ENCODE peak calls at places on chromosomes 1 and 21, in ten cellular contexts. Q is aorta, K is OCI-LY7, X is fibroblast of villous mesenchyme, R is fibroblast of the aortic adventitia, T is epithelial cell of proximal tubule, M is right lobe of liver, L is bronchial epithelial cell, C is brain microvascular endothelial cell, U is GM12864. J is an unnamed sample.

GRCh38 chr1:172761581-172762025 is 102.7 kb downstream of the FASLG start:
- DNase-seq in Q (no peak), K (no peak), X (peak; percentile 49), R (peak; percentile 63), T (no peak), M (no peak), L (peak; percentile 49), C (peak; percentile 26), U (no peak), J (no peak)

GRCh38 chr1:96478228-96478627 is 243.4 kb upstream of the PTBP2 start:
- DNase-seq in Q (no peak), K (no peak), X (no peak), R (no peak), T (no peak), M (no peak), L (no peak), C (no peak), U (no peak), J (no peak)

GRCh38 chr1:116420417-116421200 is 47.6 kb downstream of the ATP1A1 start:
- DNase-seq in Q (no peak), K (no peak), X (no peak), R (no peak), T (no peak), M (no peak), L (peak; percentile 67), C (no peak), U (no peak), J (peak; percentile 49)

GRCh38 chr1:159197767-159198557 is 6.7 kb upstream of the ACKR1 start:
- DNase-seq in Q (peak; percentile 75), K (peak; percentile 68), X (peak; percentile 75), R (peak; percentile 84), T (no peak), M (peak; percentile 46), L (peak; percentile 74), C (peak; percentile 78), U (peak; percentile 25), J (no peak)

GRCh38 chr1:234544094-234544579 is 65.2 kb upstream of the TARBP1 start:
- DNase-seq in Q (peak; percentile 80), K (no peak), X (peak; percentile 100), R (peak; percentile 98), T (peak; percentile 86), M (peak; percentile 66), L (peak; percentile 89), C (peak; percentile 96), U (no peak), J (peak; percentile 77)

GRCh38 chr21:17527240-17527639 is 14.4 kb downstream of the CXADR start:
- DNase-seq in Q (no peak), K (no peak), X (peak; percentile 48), R (peak; percentile 87), T (no peak), M (no peak), L (peak; percentile 75), C (peak; percentile 64), U (no peak), J (no peak)

GRCh38 chr1:155063550-155064108 is at the start of gene EFNA4:
- DNase-seq in Q (peak; percentile 92), K (peak; percentile 93), X (peak; percentile 83), R (peak; percentile 77), T (peak; percentile 27), M (peak; percentile 84), L (peak; percentile 82), C (peak; percentile 76), U (peak; percentile 76), J (peak; percentile 85)

GRCh38 chr1:145858238-145858936 is 494 bp downstream of the PIAS3 start:
- DNase-seq in Q (peak; percentile 74), K (peak; percentile 83), X (peak; percentile 44), R (peak; percentile 34), T (no peak), M (peak; percentile 68), L (peak; percentile 26), C (no peak), U (no peak), J (peak; percentile 81)

GRCh38 chr1:37068897-37069296 is 34.6 kb upstream of the GRIK3 start:
- DNase-seq in Q (no peak), K (no peak), X (no peak), R (no peak), T (no peak), M (no peak), L (no peak), C (no peak), U (no peak), J (no peak)

GRCh38 chr1:40315795-40316594 is 1.1 kb downstream of the COL9A2 start:
- DNase-seq in Q (no peak), K (peak; percentile 24), X (peak; percentile 9), R (no peak), T (no peak), M (no peak), L (peak; percentile 8), C (no peak), U (no peak), J (no peak)

GRCh38 chr1:48207131-48207530 is 15.4 kb upstream of the SLC5A9 start:
- DNase-seq in Q (no peak), K (no peak), X (no peak), R (no peak), T (no peak), M (no peak), L (no peak), C (no peak), U (no peak), J (no peak)

GRCh38 chr1:48208251-48208650 is 14.3 kb upstream of the SLC5A9 start:
- DNase-seq in Q (no peak), K (no peak), X (no peak), R (no peak), T (no peak), M (no peak), L (no peak), C (no peak), U (no peak), J (no peak)

GRCh38 chr1:48208652-48209051 is 13.9 kb upstream of the SLC5A9 start:
- DNase-seq in Q (no peak), K (no peak), X (no peak), R (no peak), T (no peak), M (no peak), L (no peak), C (no peak), U (no peak), J (no peak)

GRCh38 chr1:48206371-48206770 is 16.1 kb upstream of the SLC5A9 start:
- DNase-seq in Q (no peak), K (no peak), X (no peak), R (no peak), T (no peak), M (no peak), L (no peak), C (no peak), U (no peak), J (no peak)

GRCh38 chr1:48207536-48208075 is 14.9 kb upstream of the SLC5A9 start:
- DNase-seq in Q (no peak), K (no peak), X (no peak), R (no peak), T (no peak), M (no peak), L (no peak), C (no peak), U (no peak), J (no peak)
- H3K4me3 ChIP-seq in Q (no peak overlapping the region), K (no peak overlapping the region), X (no peak overlapping the region), R (no peak overlapping the region), T (no peak overlapping the region), M (no peak overlapping the region), L (no peak overlapping the region), C (no peak overlapping the region), U (no peak overlapping the region), J (no peak overlapping the region)

GRCh38 chr1:231404318-231404717 is 17.8 kb downstream of the EGLN1 start:
- DNase-seq in Q (no peak), K (no peak), X (no peak), R (no peak), T (no peak), M (no peak), L (no peak), C (no peak), U (no peak), J (no peak)

GRCh38 chr1:231410041-231410591 is 12.0 kb downstream of the EGLN1 start:
- DNase-seq in Q (no peak), K (no peak), X (peak; percentile 61), R (peak; percentile 59), T (no peak), M (no peak), L (no peak), C (no peak), U (no peak), J (no peak)

GRCh38 chr1:231408528-231409094 is 13.5 kb downstream of the EGLN1 start:
- DNase-seq in Q (no peak), K (no peak), X (no peak), R (no peak), T (no peak), M (no peak), L (no peak), C (no peak), U (no peak), J (no peak)

GRCh38 chr1:231407049-231407448 is 15.0 kb downstream of the EGLN1 start:
- DNase-seq in Q (no peak), K (no peak), X (no peak), R (no peak), T (no peak), M (no peak), L (no peak), C (no peak), U (no peak), J (no peak)

GRCh38 chr1:231407537-231408396 is 14.3 kb downstream of the EGLN1 start:
- DNase-seq in Q (no peak), K (no peak), X (peak; percentile 65), R (peak; percentile 57), T (no peak), M (no peak), L (peak; percentile 54), C (no peak), U (no peak), J (no peak)
- H3K4me3 ChIP-seq in Q (no peak overlapping the region), K (no peak overlapping the region), X (peak overlapping the region; percentile 5), R (no peak overlapping the region), T (peak overlapping the region; percentile 15), M (no peak overlapping the region), L (no peak overlapping the region), C (peak overlapping the region; percentile 7), U (no peak overlapping the region), J (no peak overlapping the region)

DNA sequence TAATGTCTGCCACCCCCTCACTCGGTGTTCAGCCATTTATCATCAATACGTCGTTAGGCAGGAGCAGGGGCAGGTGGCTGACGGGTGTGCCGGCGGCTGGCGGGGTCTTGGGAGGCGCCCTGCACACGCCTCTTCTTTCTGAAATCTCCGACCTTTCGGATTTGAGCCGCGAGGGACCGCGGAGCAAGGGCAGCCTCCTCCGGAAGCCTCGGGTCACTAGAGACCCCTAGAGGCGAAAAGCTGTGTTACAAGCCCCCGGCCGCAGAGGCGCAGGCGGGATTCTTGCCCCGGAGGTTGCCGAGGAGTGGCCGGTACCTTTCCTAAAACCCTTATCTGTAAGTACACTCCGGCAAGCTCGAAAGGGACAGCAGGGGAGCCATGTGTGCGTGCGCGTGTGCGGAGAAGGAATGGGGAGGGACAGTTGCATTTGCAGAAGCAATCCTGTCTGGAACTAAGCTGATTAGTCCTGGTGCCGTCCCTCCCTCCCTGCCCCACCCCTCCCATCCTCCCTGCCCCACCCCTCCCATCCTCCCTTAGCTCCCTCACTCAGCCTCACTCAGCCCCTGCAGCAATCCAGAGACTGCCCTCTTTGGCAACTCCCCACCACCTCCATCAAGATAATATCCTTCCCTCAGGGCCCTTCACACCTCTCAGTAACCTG is 11.0 kb downstream of the BRINP2 start:
- DNase-seq in Q (peak; percentile 61), K (peak; percentile 0), X (peak; percentile 42), R (peak; percentile 47), T (no peak), M (peak; percentile 54), L (peak; percentile 33), C (peak; percentile 34), U (no peak), J (peak; percentile 77)
- H3K4me3 ChIP-seq in Q (no peak overlapping the region), K (no peak overlapping the region), X (peak overlapping the region; percentile 29), R (peak overlapping the region; percentile 42), T (peak overlapping the region; percentile 35), M (no peak overlapping the region), L (no peak overlapping the region), C (no peak overlapping the region), U (no peak overlapping the region), J (peak overlapping the region; percentile 65)

GRCh38 chr1:50423670-50424000 is 392 bp upstream of the DMRTA2 start:
- DNase-seq in Q (no peak), K (no peak), X (peak; percentile 19), R (no peak), T (no peak), M (no peak), L (peak; percentile 29), C (no peak), U (no peak), J (no peak)
- H3K4me3 ChIP-seq in Q (peak overlapping the region; percentile 17), K (no peak overlapping the region), X (peak overlapping the region; percentile 41), R (no peak overlapping the region), T (peak overlapping the region; percentile 2), M (peak overlapping the region; percentile 16), L (peak overlapping the region; percentile 37), C (peak overlapping the region; percentile 12), U (peak overlapping the region; percentile 40), J (peak overlapping the region; percentile 63)

J was measured in coronary artery.